ENCODE peak calls at places on chromosomes 2 and 18, in eight cellular contexts. One of them, this sample, is unnamed.

GRCh38 chr2:205775091-205775876 is 93.0 kb downstream of the NRP2 start:
- DNase-seq in AG04449: no peak
- DNase-seq in BJ: no peak
- DNase-seq in A549: no peak
- DNase-seq in lower lobe of right lung: no peak
- DNase-seq in HFF-Myc: no peak
- DNase-seq in cardiac fibroblast: peak
- DNase-seq in heart right ventricle: no peak
- DNase-seq in this sample: no peak

GRCh38 chr2:60818272-60818671 is 62.2 kb downstream of the PAPOLG start:
- DNase-seq in lower lobe of right lung: no peak
- DNase-seq in HFF-Myc: no peak
- DNase-seq in A549: no peak
- DNase-seq in cardiac fibroblast: peak
- DNase-seq in AG04449: no peak
- DNase-seq in heart right ventricle: no peak
- DNase-seq in BJ: no peak
- DNase-seq in this sample: no peak

GRCh38 chr18:48022531-48023330 is 92.3 kb upstream of the SMAD2 start:
- DNase-seq in lower lobe of right lung: no peak
- DNase-seq in A549: peak
- DNase-seq in heart right ventricle: peak
- DNase-seq in HFF-Myc: no peak
- DNase-seq in AG04449: no peak
- DNase-seq in BJ: no peak
- DNase-seq in cardiac fibroblast: peak
- DNase-seq in this sample: peak

GRCh38 chr18:31399336-31400032 is 22.9 kb downstream of the DSG4 start:
- DNase-seq in lower lobe of right lung: no peak
- DNase-seq in AG04449: no peak
- DNase-seq in A549: no peak
- DNase-seq in BJ: no peak
- DNase-seq in heart right ventricle: no peak
- DNase-seq in cardiac fibroblast: no peak
- DNase-seq in HFF-Myc: no peak
- DNase-seq in this sample: no peak

GRCh38 chr2:42327125-42327524 is 33.9 kb downstream of the COX7A2L start:
- DNase-seq in AG04449: no peak
- DNase-seq in BJ: no peak
- DNase-seq in heart right ventricle: no peak
- DNase-seq in cardiac fibroblast: no peak
- DNase-seq in HFF-Myc: no peak
- DNase-seq in A549: no peak
- DNase-seq in lower lobe of right lung: no peak
- DNase-seq in this sample: no peak

GRCh38 chr2:235467586-235467985 is 26.3 kb upstream of the AGAP1 start:
- DNase-seq in cardiac fibroblast: peak
- DNase-seq in heart right ventricle: no peak
- DNase-seq in lower lobe of right lung: no peak
- DNase-seq in BJ: no peak
- DNase-seq in HFF-Myc: no peak
- DNase-seq in AG04449: no peak
- DNase-seq in A549: no peak
- DNase-seq in this sample: peak

GRCh38 chr18:70335892-70336726 is 47.3 kb downstream of the SOCS6 start:
- DNase-seq in A549: no peak
- DNase-seq in AG04449: no peak
- DNase-seq in lower lobe of right lung: no peak
- DNase-seq in HFF-Myc: no peak
- DNase-seq in BJ: no peak
- DNase-seq in heart right ventricle: no peak
- DNase-seq in cardiac fibroblast: no peak
- DNase-seq in this sample: no peak

GRCh38 chr18:62399781-62400308 is 74.7 kb downstream of the TNFRSF11A start:
- DNase-seq in BJ: no peak
- DNase-seq in heart right ventricle: no peak
- DNase-seq in HFF-Myc: no peak
- DNase-seq in lower lobe of right lung: no peak
- DNase-seq in AG04449: no peak
- DNase-seq in cardiac fibroblast: peak
- DNase-seq in A549: peak
- DNase-seq in this sample: no peak

GRCh38 chr18:904135-905090 is at the start of gene ADCYAP1:
- DNase-seq in BJ: no peak
- DNase-seq in AG04449: no peak
- DNase-seq in HFF-Myc: no peak
- DNase-seq in lower lobe of right lung: no peak
- DNase-seq in cardiac fibroblast: peak
- DNase-seq in heart right ventricle: no peak
- DNase-seq in A549: no peak
- DNase-seq in this sample: no peak

GRCh38 chr2:128370468-128371247 is 52.0 kb upstream of the HS6ST1 start:
- DNase-seq in lower lobe of right lung: no peak
- DNase-seq in cardiac fibroblast: no peak
- DNase-seq in BJ: no peak
- DNase-seq in heart right ventricle: no peak
- DNase-seq in HFF-Myc: no peak
- DNase-seq in A549: no peak
- DNase-seq in AG04449: no peak
- DNase-seq in this sample: no peak

GRCh38 chr2:5479265-5479928 is 212.8 kb upstream of the SOX11 start:
- DNase-seq in AG04449: no peak
- DNase-seq in HFF-Myc: no peak
- DNase-seq in BJ: no peak
- DNase-seq in heart right ventricle: peak
- DNase-seq in A549: no peak
- DNase-seq in cardiac fibroblast: no peak
- DNase-seq in lower lobe of right lung: no peak
- DNase-seq in this sample: no peak

GRCh38 chr2:217868265-217868892 is 134.4 kb downstream of the TNS1 start:
- DNase-seq in AG04449: no peak
- DNase-seq in cardiac fibroblast: no peak
- DNase-seq in HFF-Myc: no peak
- DNase-seq in A549: no peak
- DNase-seq in BJ: no peak
- DNase-seq in lower lobe of right lung: no peak
- DNase-seq in heart right ventricle: no peak
- DNase-seq in this sample: no peak

GRCh38 chr18:35811896-35812295 is 160.6 kb upstream of the RMP24 start:
- DNase-seq in BJ: no peak
- DNase-seq in HFF-Myc: no peak
- DNase-seq in cardiac fibroblast: peak
- DNase-seq in heart right ventricle: no peak
- DNase-seq in AG04449: no peak
- DNase-seq in A549: no peak
- DNase-seq in lower lobe of right lung: no peak
- DNase-seq in this sample: no peak

GRCh38 chr2:237618449-237618848 is 8.9 kb upstream of the LRRFIP1 start:
- DNase-seq in lower lobe of right lung: no peak
- DNase-seq in HFF-Myc: no peak
- DNase-seq in cardiac fibroblast: peak
- DNase-seq in A549: no peak
- DNase-seq in AG04449: peak
- DNase-seq in BJ: peak
- DNase-seq in heart right ventricle: no peak
- DNase-seq in this sample: no peak

GRCh38 chr2:222594679-222595078 is 61.2 kb downstream of the FARSB start:
- DNase-seq in cardiac fibroblast: peak
- DNase-seq in heart right ventricle: no peak
- DNase-seq in AG04449: no peak
- DNase-seq in A549: no peak
- DNase-seq in lower lobe of right lung: no peak
- DNase-seq in HFF-Myc: no peak
- DNase-seq in BJ: peak
- DNase-seq in this sample: no peak

GRCh38 chr2:17628349-17629261 is 88.1 kb downstream of the VSNL1 start:
- DNase-seq in lower lobe of right lung: no peak
- DNase-seq in cardiac fibroblast: no peak
- DNase-seq in BJ: no peak
- DNase-seq in A549: no peak
- DNase-seq in heart right ventricle: no peak
- DNase-seq in AG04449: no peak
- DNase-seq in HFF-Myc: no peak
- DNase-seq in this sample: no peak

GRCh38 chr2:189826039-189826438 is 41.8 kb downstream of the PMS1 start:
- DNase-seq in A549: no peak
- DNase-seq in AG04449: no peak
- DNase-seq in HFF-Myc: no peak
- DNase-seq in cardiac fibroblast: no peak
- DNase-seq in lower lobe of right lung: no peak
- DNase-seq in heart right ventricle: no peak
- DNase-seq in BJ: no peak
- DNase-seq in this sample: no peak

GRCh38 chr2:240810199-240810598 is 9.8 kb downstream of the KIF1A start:
- DNase-seq in heart right ventricle: no peak
- DNase-seq in AG04449: no peak
- DNase-seq in BJ: no peak
- DNase-seq in A549: no peak
- DNase-seq in cardiac fibroblast: peak
- DNase-seq in lower lobe of right lung: no peak
- DNase-seq in HFF-Myc: no peak
- DNase-seq in this sample: no peak
- TF ChIP-seq CTCF in heart right ventricle: no peak
- TF ChIP-seq CTCF in AG04449: no peak
- TF ChIP-seq CTCF in BJ: peak
- TF ChIP-seq CTCF in A549: peak
- TF ChIP-seq CTCF in cardiac fibroblast: no peak
- TF ChIP-seq CTCF in lower lobe of right lung: no peak
- TF ChIP-seq CTCF in HFF-Myc: peak
- TF ChIP-seq CTCF in this sample: peak

DNA sequence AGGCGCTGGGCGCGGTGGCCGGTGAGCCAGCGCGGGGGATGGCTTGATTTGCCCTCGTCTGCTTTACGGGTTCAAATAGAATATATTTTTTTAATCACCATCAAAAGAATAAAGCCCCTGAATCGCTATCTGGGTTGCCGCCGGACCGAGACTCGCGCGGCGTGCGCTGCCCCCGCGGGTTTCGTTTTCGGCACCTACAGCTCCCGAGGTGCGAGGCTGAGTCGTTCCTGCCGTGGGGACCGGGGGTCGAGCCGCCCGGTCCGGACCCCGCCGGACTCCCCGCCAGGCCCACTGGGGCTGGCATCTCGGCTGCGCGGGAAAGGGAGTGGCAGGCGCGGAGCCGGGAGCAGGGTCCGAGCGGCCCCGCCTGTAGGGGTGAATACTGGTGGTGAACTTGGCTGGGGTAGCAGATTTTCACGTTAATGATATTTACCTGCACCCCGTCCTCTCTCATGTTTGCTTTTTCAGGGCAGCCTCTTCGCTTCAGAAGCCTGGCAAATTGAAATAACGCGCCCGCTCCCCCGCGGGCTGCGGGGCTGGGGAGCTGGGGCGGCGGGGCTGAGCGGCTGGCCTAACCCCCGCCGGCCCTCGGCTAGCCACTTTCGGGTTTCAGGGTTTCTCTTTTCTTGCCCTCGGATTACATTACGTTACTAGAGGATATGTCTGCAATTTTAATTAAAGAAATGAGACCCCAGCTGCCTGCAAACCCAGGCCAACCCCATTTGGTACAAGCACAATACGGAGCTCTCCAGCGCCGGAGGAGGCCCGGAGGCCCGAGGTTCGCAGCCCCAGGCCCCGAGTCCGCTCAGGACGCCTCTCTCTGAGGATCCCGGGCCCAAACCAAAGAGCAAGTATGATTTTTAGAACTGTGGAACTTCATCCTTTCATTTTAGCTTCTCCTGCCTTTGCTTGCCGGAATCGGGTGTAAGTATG is 1.7 kb upstream of the CELF4 start:
- DNase-seq in BJ: no peak
- DNase-seq in cardiac fibroblast: no peak
- DNase-seq in lower lobe of right lung: no peak
- DNase-seq in heart right ventricle: no peak
- DNase-seq in AG04449: no peak
- DNase-seq in A549: no peak
- DNase-seq in HFF-Myc: no peak
- DNase-seq in this sample: no peak
- H3K4me3 ChIP-seq in BJ: peak
- H3K4me3 ChIP-seq in cardiac fibroblast: peak
- H3K4me3 ChIP-seq in lower lobe of right lung: peak
- H3K4me3 ChIP-seq in heart right ventricle: peak
- H3K4me3 ChIP-seq in AG04449: peak
- H3K4me3 ChIP-seq in A549: peak
- H3K4me3 ChIP-seq in HFF-Myc: no peak
- H3K4me3 ChIP-seq in this sample: peak

GRCh38 chr2:171520471-171520870 is 1.8 kb upstream of the CYBRD1 start:
- DNase-seq in HFF-Myc: no peak
- DNase-seq in A549: no peak
- DNase-seq in lower lobe of right lung: no peak
- DNase-seq in AG04449: no peak
- DNase-seq in BJ: no peak
- DNase-seq in heart right ventricle: no peak
- DNase-seq in cardiac fibroblast: no peak
- DNase-seq in this sample: no peak
- TF ChIP-seq CTCF in HFF-Myc: no peak
- TF ChIP-seq CTCF in A549: no peak
- TF ChIP-seq CTCF in lower lobe of right lung: no peak
- TF ChIP-seq CTCF in AG04449: no peak
- TF ChIP-seq CTCF in BJ: no peak
- TF ChIP-seq CTCF in heart right ventricle: no peak
- TF ChIP-seq CTCF in cardiac fibroblast: no peak
- TF ChIP-seq CTCF in this sample: no peak

DNA sequence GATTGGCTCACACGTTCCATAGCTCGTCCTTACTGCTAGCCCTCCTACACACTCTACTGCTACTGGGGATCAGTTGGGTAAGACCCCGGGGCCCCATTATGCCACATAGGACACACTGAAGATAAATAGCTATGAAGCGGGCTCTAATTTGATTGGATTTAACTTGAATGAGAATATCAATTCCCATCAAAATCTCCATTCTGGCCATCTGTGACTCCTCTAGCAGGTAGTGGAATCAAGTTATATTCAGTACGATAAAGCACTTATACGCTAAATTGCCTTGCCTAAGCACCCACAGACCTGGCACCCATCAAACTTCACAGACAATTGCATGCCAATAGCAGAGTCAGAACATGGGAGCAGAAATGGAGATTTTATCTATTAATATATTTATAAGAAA is 39.8 kb downstream of the CCDC68 start:
- DNase-seq in cardiac fibroblast: no peak
- DNase-seq in heart right ventricle: no peak
- DNase-seq in AG04449: no peak
- DNase-seq in A549: no peak
- DNase-seq in BJ: no peak
- DNase-seq in HFF-Myc: no peak
- DNase-seq in lower lobe of right lung: no peak
- DNase-seq in this sample: no peak
- H3K4me3 ChIP-seq in cardiac fibroblast: no peak
- H3K4me3 ChIP-seq in heart right ventricle: no peak
- H3K4me3 ChIP-seq in AG04449: no peak
- H3K4me3 ChIP-seq in A549: no peak
- H3K4me3 ChIP-seq in BJ: no peak
- H3K4me3 ChIP-seq in HFF-Myc: no peak
- H3K4me3 ChIP-seq in lower lobe of right lung: no peak
- H3K4me3 ChIP-seq in this sample: no peak

DNA sequence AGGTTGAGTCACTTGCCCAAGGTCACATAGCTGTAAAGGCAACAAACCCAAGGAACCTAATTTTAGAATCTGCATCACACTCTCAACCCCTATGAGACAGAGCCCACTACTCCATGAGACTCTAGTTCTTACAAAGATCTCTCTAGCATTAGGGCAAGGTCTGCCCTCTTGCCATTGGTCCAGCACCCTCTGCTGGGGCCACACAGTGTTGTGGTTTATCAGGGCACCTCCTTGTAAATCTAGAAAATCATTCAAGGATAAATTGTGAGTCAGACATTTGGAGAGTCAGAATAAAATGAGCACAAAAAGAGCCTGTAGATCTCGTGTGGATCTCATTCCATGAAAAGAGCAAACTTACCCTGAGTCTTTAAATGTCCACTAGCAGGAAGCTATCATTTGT is 91.2 kb downstream of the SLC8A1 start:
- DNase-seq in HFF-Myc: no peak
- DNase-seq in AG04449: no peak
- DNase-seq in A549: no peak
- DNase-seq in lower lobe of right lung: no peak
- DNase-seq in cardiac fibroblast: no peak
- DNase-seq in BJ: no peak
- DNase-seq in heart right ventricle: no peak
- DNase-seq in this sample: no peak
- TF ChIP-seq CTCF in HFF-Myc: no peak
- TF ChIP-seq CTCF in AG04449: no peak
- TF ChIP-seq CTCF in A549: no peak
- TF ChIP-seq CTCF in lower lobe of right lung: no peak
- TF ChIP-seq CTCF in cardiac fibroblast: no peak
- TF ChIP-seq CTCF in BJ: no peak
- TF ChIP-seq CTCF in heart right ventricle: no peak
- TF ChIP-seq CTCF in this sample: no peak

This sample was measured in AG09309.